ENCODE peak calls at places on chromosome 16, in four cellular contexts. One of them, this sample, is unnamed. For H3K36me3, the result is how much of the 10 kb centered on the place peaks cover.

GRCh38 chr16:68800257-68800875 is 43.0 kb upstream of the TANGO6 start:
- DNase-seq in OCI-LY7: peak
- DNase-seq in fibroblast of lung: peak
- DNase-seq in PC-9: peak
- DNase-seq in this sample: peak

GRCh38 chr16:5490499-5490898 is 392.9 kb upstream of the EEF2KMT start:
- DNase-seq in OCI-LY7: peak
- DNase-seq in fibroblast of lung: peak
- DNase-seq in PC-9: no peak
- DNase-seq in this sample: peak

GRCh38 chr16:28915181-28915580 is 9.9 kb downstream of the RABEP2 start:
- DNase-seq in OCI-LY7: no peak
- DNase-seq in fibroblast of lung: peak
- DNase-seq in PC-9: no peak
- DNase-seq in this sample: no peak

GRCh38 chr16:15747937-15748336 is 97.9 kb downstream of the NDE1 start:
- DNase-seq in OCI-LY7: no peak
- DNase-seq in fibroblast of lung: no peak
- DNase-seq in PC-9: no peak
- DNase-seq in this sample: no peak

GRCh38 chr16:84065536-84066132 is 23.0 kb upstream of the SLC38A8 start:
- DNase-seq in OCI-LY7: peak
- DNase-seq in fibroblast of lung: peak
- DNase-seq in PC-9: no peak
- DNase-seq in this sample: peak

GRCh38 chr16:2473425-2473926 is 1.5 kb upstream of the TBC1D24 start:
- DNase-seq in OCI-LY7: peak
- DNase-seq in fibroblast of lung: no peak
- DNase-seq in PC-9: peak
- DNase-seq in this sample: peak

GRCh38 chr16:53949716-53950410 is 245.9 kb downstream of the FTO start:
- DNase-seq in OCI-LY7: no peak
- DNase-seq in fibroblast of lung: no peak
- DNase-seq in PC-9: no peak
- DNase-seq in this sample: peak

GRCh38 chr16:19294156-19294649 is 8.7 kb downstream of the CLEC19A start:
- DNase-seq in OCI-LY7: peak
- DNase-seq in fibroblast of lung: no peak
- DNase-seq in PC-9: no peak
- DNase-seq in this sample: no peak

GRCh38 chr16:11621920-11622651 is 35.4 kb upstream of the LITAF start:
- DNase-seq in OCI-LY7: peak
- DNase-seq in fibroblast of lung: no peak
- DNase-seq in PC-9: no peak
- DNase-seq in this sample: peak

GRCh38 chr16:2150418-2151187 is 2.2 kb downstream of the RAB26 start:
- DNase-seq in OCI-LY7: peak
- DNase-seq in fibroblast of lung: peak
- DNase-seq in PC-9: peak
- DNase-seq in this sample: peak

GRCh38 chr16:29029168-29029994 is 44.5 kb downstream of the LAT start:
- DNase-seq in OCI-LY7: no peak
- DNase-seq in fibroblast of lung: peak
- DNase-seq in PC-9: peak
- DNase-seq in this sample: no peak

GRCh38 chr16:87132361-87133014 is 184.7 kb downstream of the C16orf95 start:
- DNase-seq in OCI-LY7: no peak
- DNase-seq in fibroblast of lung: peak
- DNase-seq in PC-9: no peak
- DNase-seq in this sample: no peak

GRCh38 chr16:18788828-18789514 is 1.2 kb downstream of the RPS15A start:
- DNase-seq in OCI-LY7: peak
- DNase-seq in fibroblast of lung: peak
- DNase-seq in PC-9: no peak
- DNase-seq in this sample: peak

GRCh38 chr16:2243031-2243528 is 6.8 kb downstream of the DNASE1L2 start:
- DNase-seq in OCI-LY7: no peak
- DNase-seq in fibroblast of lung: no peak
- DNase-seq in PC-9: no peak
- DNase-seq in this sample: peak

GRCh38 chr16:85448557-85449194 is 164.4 kb upstream of the GSE1 start:
- DNase-seq in OCI-LY7: peak
- DNase-seq in fibroblast of lung: no peak
- DNase-seq in PC-9: no peak
- DNase-seq in this sample: no peak

GRCh38 chr16:1042076-1042744 is 30.3 kb upstream of the SSTR5 start:
- DNase-seq in OCI-LY7: no peak
- DNase-seq in fibroblast of lung: no peak
- DNase-seq in PC-9: no peak
- DNase-seq in this sample: no peak

GRCh38 chr16:29857133-29857760 is 5.8 kb downstream of the CDIPT start:
- DNase-seq in OCI-LY7: no peak
- DNase-seq in fibroblast of lung: peak
- DNase-seq in PC-9: no peak
- DNase-seq in this sample: no peak

GRCh38 chr16:88630941-88631340 is 7.4 kb upstream of the IL17C start:
- DNase-seq in OCI-LY7: no peak
- DNase-seq in fibroblast of lung: no peak
- DNase-seq in PC-9: no peak
- DNase-seq in this sample: no peak

GRCh38 chr16:85984947-85985451 is 86.0 kb downstream of the IRF8 start:
- DNase-seq in OCI-LY7: no peak
- DNase-seq in fibroblast of lung: no peak
- DNase-seq in PC-9: no peak
- DNase-seq in this sample: no peak

GRCh38 chr16:89048087-89048729 is 45.4 kb upstream of the ACSF3 start:
- DNase-seq in OCI-LY7: no peak
- DNase-seq in fibroblast of lung: no peak
- DNase-seq in PC-9: no peak
- DNase-seq in this sample: no peak

GRCh38 chr16:84482001-84482891 is 22.2 kb downstream of the MEAK7 start:
- DNase-seq in OCI-LY7: no peak
- DNase-seq in fibroblast of lung: no peak
- DNase-seq in PC-9: no peak
- DNase-seq in this sample: no peak

GRCh38 chr16:680967-681745 is 946 bp downstream of the STUB1 start:
- DNase-seq in OCI-LY7: peak
- DNase-seq in fibroblast of lung: peak
- DNase-seq in PC-9: no peak
- DNase-seq in this sample: peak

GRCh38 chr16:55655709-55656694 is at the start of gene SLC6A2:
- DNase-seq in OCI-LY7: no peak
- DNase-seq in fibroblast of lung: no peak
- DNase-seq in PC-9: no peak
- DNase-seq in this sample: no peak

GRCh38 chr16:47461598-47462266 is 601 bp downstream of the PHKB start:
- DNase-seq in OCI-LY7: peak
- DNase-seq in fibroblast of lung: peak
- DNase-seq in PC-9: peak
- DNase-seq in this sample: peak

GRCh38 chr16:19366384-19366783 is 51.3 kb upstream of the TMC5 start:
- DNase-seq in OCI-LY7: no peak
- DNase-seq in fibroblast of lung: no peak
- DNase-seq in PC-9: no peak
- DNase-seq in this sample: no peak

GRCh38 chr16:27689711-27690110 is 139.8 kb downstream of the KATNIP start:
- DNase-seq in OCI-LY7: no peak
- DNase-seq in fibroblast of lung: peak
- DNase-seq in PC-9: no peak
- DNase-seq in this sample: no peak

GRCh38 chr16:24539850-24540484 is 601 bp downstream of the RBBP6 start:
- DNase-seq in OCI-LY7: no peak
- DNase-seq in fibroblast of lung: peak
- DNase-seq in PC-9: no peak
- DNase-seq in this sample: peak

GRCh38 chr16:52837251-52837650 is 215.4 kb downstream of the CHD9NB start:
- DNase-seq in OCI-LY7: no peak
- DNase-seq in fibroblast of lung: peak
- DNase-seq in PC-9: peak
- DNase-seq in this sample: no peak

GRCh38 chr16:35131429-35131828 is 1672.0 kb downstream of the TP53TG3F start:
- DNase-seq in OCI-LY7: no peak
- DNase-seq in fibroblast of lung: no peak
- DNase-seq in PC-9: no peak
- DNase-seq in this sample: no peak

GRCh38 chr16:19912445-19913305 is 28.0 kb upstream of the GPRC5B start:
- DNase-seq in OCI-LY7: no peak
- DNase-seq in fibroblast of lung: peak
- DNase-seq in PC-9: no peak
- DNase-seq in this sample: no peak

GRCh38 chr16:57041182-57042156 is 50.9 kb upstream of the CPNE2 start:
- DNase-seq in OCI-LY7: peak
- DNase-seq in fibroblast of lung: peak
- DNase-seq in PC-9: no peak
- DNase-seq in this sample: peak

GRCh38 chr16:57036315-57036714 is 47.0 kb downstream of the NLRC5 start:
- DNase-seq in OCI-LY7: no peak
- DNase-seq in fibroblast of lung: no peak
- DNase-seq in PC-9: no peak
- DNase-seq in this sample: no peak

GRCh38 chr16:57038151-57038550 is 48.8 kb downstream of the NLRC5 start:
- DNase-seq in OCI-LY7: no peak
- DNase-seq in fibroblast of lung: peak
- DNase-seq in PC-9: no peak
- DNase-seq in this sample: no peak

GRCh38 chr16:57036945-57037344 is 47.6 kb downstream of the NLRC5 start:
- DNase-seq in OCI-LY7: no peak
- DNase-seq in fibroblast of lung: no peak
- DNase-seq in PC-9: no peak
- DNase-seq in this sample: no peak

GRCh38 chr16:57039148-57039812 is 49.9 kb downstream of the NLRC5 start:
- DNase-seq in OCI-LY7: peak
- DNase-seq in fibroblast of lung: peak
- DNase-seq in PC-9: no peak
- DNase-seq in this sample: peak
- H3K36me3 ChIP-seq in OCI-LY7: half or more
- H3K36me3 ChIP-seq in fibroblast of lung: under half
- H3K36me3 ChIP-seq in PC-9: under half
- H3K36me3 ChIP-seq in this sample: under half

DNA sequence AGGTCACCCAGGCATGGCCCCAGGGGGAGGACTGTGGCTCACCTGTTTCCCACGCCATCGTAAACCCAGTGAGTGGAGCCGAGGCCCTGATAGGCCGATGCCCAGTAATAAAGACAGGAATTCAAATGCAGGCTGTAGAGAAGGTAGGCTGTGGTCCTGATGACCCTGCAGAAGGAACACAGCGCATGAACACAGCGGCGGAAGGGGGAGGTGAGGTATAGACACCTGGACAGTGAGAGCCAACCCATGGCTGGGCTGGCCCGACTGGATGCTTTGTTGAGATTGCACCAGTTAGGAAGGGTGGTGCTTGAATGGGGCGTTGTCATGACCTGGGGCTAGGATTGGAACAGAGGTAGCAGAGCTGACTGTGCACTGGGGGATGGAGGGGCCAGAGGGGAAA is 59.2 kb downstream of the CNGB1 start:
- DNase-seq in OCI-LY7: no peak
- DNase-seq in fibroblast of lung: no peak
- DNase-seq in PC-9: peak
- DNase-seq in this sample: no peak
- H2AFZ ChIP-seq in OCI-LY7: no peak
- H2AFZ ChIP-seq in fibroblast of lung: no peak
- H2AFZ ChIP-seq in PC-9: no peak
- H2AFZ ChIP-seq in this sample: no peak

GRCh38 chr16:9124444-9124843 is 33.0 kb downstream of the HAPSTR1 start:
- DNase-seq in OCI-LY7: no peak
- DNase-seq in fibroblast of lung: no peak
- DNase-seq in PC-9: no peak
- DNase-seq in this sample: no peak

GRCh38 chr16:9122969-9123368 is 31.5 kb downstream of the HAPSTR1 start:
- DNase-seq in OCI-LY7: no peak
- DNase-seq in fibroblast of lung: no peak
- DNase-seq in PC-9: peak
- DNase-seq in this sample: no peak

GRCh38 chr16:9123401-9123800 is 32.0 kb downstream of the HAPSTR1 start:
- DNase-seq in OCI-LY7: no peak
- DNase-seq in fibroblast of lung: no peak
- DNase-seq in PC-9: no peak
- DNase-seq in this sample: no peak

GRCh38 chr16:9124908-9125584 is 33.6 kb downstream of the HAPSTR1 start:
- DNase-seq in OCI-LY7: no peak
- DNase-seq in fibroblast of lung: no peak
- DNase-seq in PC-9: no peak
- DNase-seq in this sample: no peak

GRCh38 chr16:9123871-9124270 is 32.4 kb downstream of the HAPSTR1 start:
- DNase-seq in OCI-LY7: no peak
- DNase-seq in fibroblast of lung: peak
- DNase-seq in PC-9: peak
- DNase-seq in this sample: peak
- H3K36me3 ChIP-seq in OCI-LY7: under half
- H3K36me3 ChIP-seq in fibroblast of lung: under half
- H3K36me3 ChIP-seq in PC-9: under half
- H3K36me3 ChIP-seq in this sample: under half

DNA sequence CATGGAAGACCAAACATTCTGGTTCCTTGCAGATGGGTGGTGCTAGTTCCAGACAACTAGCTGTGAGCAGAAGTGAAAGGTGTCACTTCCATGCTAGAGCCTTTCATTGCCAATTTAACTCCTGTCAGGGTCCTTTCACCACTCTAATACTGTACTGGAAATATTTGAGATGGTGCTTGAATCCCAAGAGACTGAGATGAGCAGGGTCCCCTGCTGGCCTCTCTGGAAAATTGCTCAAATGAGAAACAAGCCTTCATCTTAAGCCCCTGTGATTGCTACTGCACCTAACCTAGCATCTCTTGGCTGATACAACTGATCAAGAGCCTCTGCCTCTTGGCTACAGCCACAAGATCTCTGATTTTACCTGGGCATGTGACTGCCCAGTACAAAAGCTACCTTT is 7.4 kb upstream of the VAC14 start:
- DNase-seq in OCI-LY7: no peak
- DNase-seq in fibroblast of lung: no peak
- DNase-seq in PC-9: no peak
- DNase-seq in this sample: peak
- H2AFZ ChIP-seq in OCI-LY7: no peak
- H2AFZ ChIP-seq in fibroblast of lung: no peak
- H2AFZ ChIP-seq in PC-9: no peak
- H2AFZ ChIP-seq in this sample: no peak

This sample was measured in Karpas-422.